ENCODE peak calls at places on chromosomes 7 and 10, in five cellular contexts. Y, N, A, G and U are unnamed samples.

GRCh38 chr7:115230882-115231508 is 309.1 kb downstream of the MDFIC start:
- DNase-seq in Y (no peak), N (peak), A (peak), G (no peak), U (peak)

GRCh38 chr7:93228302-93228701 is 2.0 kb upstream of the HEPACAM2 start:
- DNase-seq in Y (no peak), N (peak), A (no peak), G (no peak), U (peak)

GRCh38 chr7:44385384-44386138 is 60.2 kb upstream of the CAMK2B start:
- DNase-seq in Y (peak), N (no peak), A (no peak), G (no peak), U (no peak)

GRCh38 chr10:132454296-132455198 is 57.5 kb downstream of the PWWP2B start:
- DNase-seq in Y (no peak), N (no peak), A (no peak), G (no peak), U (no peak)

GRCh38 chr10:21737061-21737460 is 203.0 kb downstream of the MLLT10 start:
- DNase-seq in Y (no peak), N (no peak), A (no peak), G (no peak), U (no peak)

GRCh38 chr7:132030883-132031282 is 474.5 kb upstream of the PODXL start:
- DNase-seq in Y (no peak), N (no peak), A (no peak), G (no peak), U (no peak)

GRCh38 chr7:30026229-30027064 is at the start of gene FKBP14:
- DNase-seq in Y (peak), N (peak), A (peak), G (peak), U (peak)

GRCh38 chr7:1087952-1088920 is at the start of gene GPER1:
- DNase-seq in Y (no peak), N (peak), A (peak), G (no peak), U (no peak)

GRCh38 chr10:116774728-116775151 is 32.4 kb upstream of the HSPA12A start:
- DNase-seq in Y (no peak), N (peak), A (no peak), G (no peak), U (no peak)

GRCh38 chr10:6445671-6446278 is 134.3 kb downstream of the PRKCQ start:
- DNase-seq in Y (peak), N (no peak), A (peak), G (peak), U (peak)

GRCh38 chr7:93016681-93017349 is 101.0 kb downstream of the SAMD9 start:
- DNase-seq in Y (no peak), N (no peak), A (no peak), G (no peak), U (no peak)

GRCh38 chr7:32335107-32335506 is 155.1 kb downstream of the LSM5 start:
- DNase-seq in Y (no peak), N (no peak), A (peak), G (no peak), U (peak)

GRCh38 chr7:85014936-85015335 is 171.9 kb downstream of the SEMA3D start:
- DNase-seq in Y (no peak), N (peak), A (no peak), G (no peak), U (no peak)

GRCh38 chr7:152072451-152072850 is 47.0 kb downstream of the GALNT11 start:
- DNase-seq in Y (no peak), N (peak), A (no peak), G (no peak), U (no peak)

GRCh38 chr10:5684318-5684970 is at the start of gene TASOR2:
- DNase-seq in Y (peak), N (peak), A (peak), G (peak), U (peak)

GRCh38 chr10:104318810-104319684 is 19.2 kb downstream of the ITPRIP start:
- DNase-seq in Y (no peak), N (no peak), A (no peak), G (no peak), U (peak)

GRCh38 chr7:147415991-147416390 is 1174.6 kb upstream of the C7orf33 start:
- DNase-seq in Y (no peak), N (no peak), A (no peak), G (no peak), U (peak)

GRCh38 chr7:120996333-120996982 is 7.9 kb downstream of the CPED1 start:
- DNase-seq in Y (no peak), N (peak), A (no peak), G (no peak), U (peak)

GRCh38 chr10:124053971-124054370 is 39.4 kb downstream of the CHST15 start:
- DNase-seq in Y (no peak), N (peak), A (no peak), G (no peak), U (no peak)

GRCh38 chr7:98287486-98287959 is 6.0 kb downstream of the BRI3 start:
- DNase-seq in Y (no peak), N (peak), A (no peak), G (no peak), U (no peak)

GRCh38 chr10:60382946-60383681 is 6.6 kb downstream of the ANK3 start:
- DNase-seq in Y (no peak), N (peak), A (no peak), G (no peak), U (peak)

GRCh38 chr7:28609608-28610007 is 197.3 kb downstream of the CREB5 start:
- DNase-seq in Y (no peak), N (no peak), A (no peak), G (no peak), U (no peak)

GRCh38 chr7:12402365-12402725 is 1.3 kb downstream of the VWDE start:
- DNase-seq in Y (no peak), N (no peak), A (no peak), G (no peak), U (no peak)

GRCh38 chr10:76202777-76203176 is 771.4 kb downstream of the LRMDA start:
- DNase-seq in Y (no peak), N (no peak), A (no peak), G (no peak), U (peak)

GRCh38 chr10:119478111-119479047 is 64.1 kb downstream of the RGS10 start:
- DNase-seq in Y (peak), N (no peak), A (no peak), G (no peak), U (no peak)

GRCh38 chr10:14025790-14026189 is 304.9 kb downstream of the FRMD4A start:
- DNase-seq in Y (no peak), N (no peak), A (no peak), G (no peak), U (no peak)

GRCh38 chr7:87878208-87878735 is 2.0 kb downstream of the DBF4 start:
- DNase-seq in Y (no peak), N (no peak), A (no peak), G (no peak), U (peak)

GRCh38 chr10:100419911-100420449 is 42.8 kb upstream of the WNT8B start:
- DNase-seq in Y (no peak), N (no peak), A (no peak), G (no peak), U (no peak)

GRCh38 chr10:13743101-13743693 is 156.4 kb downstream of the PRPF18 start:
- DNase-seq in Y (no peak), N (no peak), A (no peak), G (no peak), U (no peak)

GRCh38 chr7:111232249-111233084 is 141.5 kb downstream of the LRRN3 start:
- DNase-seq in Y (no peak), N (no peak), A (no peak), G (no peak), U (peak)

GRCh38 chr7:78127009-78127408 is 328.4 kb downstream of the PHTF2 start:
- DNase-seq in Y (no peak), N (no peak), A (no peak), G (no peak), U (no peak)

GRCh38 chr10:5461914-5462840 is 37.2 kb downstream of the CALML5 start:
- DNase-seq in Y (no peak), N (no peak), A (no peak), G (no peak), U (no peak)

GRCh38 chr7:18727094-18727870 is 231.7 kb downstream of the HDAC9 start:
- DNase-seq in Y (no peak), N (no peak), A (no peak), G (no peak), U (no peak)

GRCh38 chr10:12412671-12413368 is 63.5 kb downstream of the CAMK1D start:
- DNase-seq in Y (peak), N (no peak), A (no peak), G (no peak), U (no peak)

GRCh38 chr7:78530351-78530750 is 731.8 kb downstream of the PHTF2 start:
- DNase-seq in Y (no peak), N (peak), A (peak), G (peak), U (peak)